ENCODE peak calls at places on chromosome X, in eight cellular contexts. One of them, this sample, is unnamed.

GRCh38 chrX:68443155-68443868 is 10.0 kb upstream of the OPHN1 start:
- DNase-seq in AG04450: no peak
- DNase-seq in choroid plexus epithelial cell: peak
- DNase-seq in fibroblast of mammary gland: no peak
- DNase-seq in MM.1S: peak
- DNase-seq in GM06990: no peak
- DNase-seq in WTC11: no peak
- DNase-seq in neural crest cell: no peak
- DNase-seq in this sample: no peak

GRCh38 chrX:12378263-12378662 is 240.0 kb downstream of the FRMPD4 start:
- DNase-seq in neural crest cell: no peak
- DNase-seq in MM.1S: no peak
- DNase-seq in fibroblast of mammary gland: no peak
- DNase-seq in AG04450: no peak
- DNase-seq in WTC11: no peak
- DNase-seq in GM06990: no peak
- DNase-seq in choroid plexus epithelial cell: no peak
- DNase-seq in this sample: no peak

GRCh38 chrX:2701600-2701999 is 10.5 kb downstream of the CD99 start:
- DNase-seq in neural crest cell: no peak
- DNase-seq in GM06990: peak
- DNase-seq in fibroblast of mammary gland: no peak
- DNase-seq in MM.1S: peak
- DNase-seq in WTC11: no peak
- DNase-seq in choroid plexus epithelial cell: no peak
- DNase-seq in AG04450: no peak
- DNase-seq in this sample: no peak

GRCh38 chrX:16394290-16394689 is 227.0 kb downstream of the MAGEB17 start:
- DNase-seq in GM06990: no peak
- DNase-seq in MM.1S: no peak
- DNase-seq in choroid plexus epithelial cell: peak
- DNase-seq in AG04450: no peak
- DNase-seq in fibroblast of mammary gland: no peak
- DNase-seq in WTC11: no peak
- DNase-seq in neural crest cell: no peak
- DNase-seq in this sample: no peak

GRCh38 chrX:30895331-30895730 is 6.3 kb upstream of the TAB3 start:
- DNase-seq in MM.1S: no peak
- DNase-seq in WTC11: no peak
- DNase-seq in choroid plexus epithelial cell: no peak
- DNase-seq in fibroblast of mammary gland: no peak
- DNase-seq in AG04450: no peak
- DNase-seq in GM06990: no peak
- DNase-seq in neural crest cell: no peak
- DNase-seq in this sample: peak

GRCh38 chrX:104564921-104565703 is 887 bp upstream of the IL1RAPL2 start:
- DNase-seq in AG04450: no peak
- DNase-seq in fibroblast of mammary gland: no peak
- DNase-seq in MM.1S: no peak
- DNase-seq in neural crest cell: no peak
- DNase-seq in WTC11: no peak
- DNase-seq in GM06990: no peak
- DNase-seq in choroid plexus epithelial cell: no peak
- DNase-seq in this sample: peak

GRCh38 chrX:119228506-119229290 is 7.4 kb upstream of the PGRMC1 start:
- DNase-seq in neural crest cell: no peak
- DNase-seq in choroid plexus epithelial cell: peak
- DNase-seq in WTC11: no peak
- DNase-seq in GM06990: no peak
- DNase-seq in MM.1S: no peak
- DNase-seq in AG04450: peak
- DNase-seq in fibroblast of mammary gland: peak
- DNase-seq in this sample: peak

GRCh38 chrX:110086916-110087484 is 84.1 kb downstream of the TMEM164 start:
- DNase-seq in AG04450: peak
- DNase-seq in fibroblast of mammary gland: peak
- DNase-seq in neural crest cell: no peak
- DNase-seq in GM06990: no peak
- DNase-seq in MM.1S: no peak
- DNase-seq in WTC11: no peak
- DNase-seq in choroid plexus epithelial cell: peak
- DNase-seq in this sample: peak

GRCh38 chrX:107672955-107673378 is 44.7 kb downstream of the PRPS1 start:
- DNase-seq in choroid plexus epithelial cell: peak
- DNase-seq in GM06990: peak
- DNase-seq in fibroblast of mammary gland: peak
- DNase-seq in WTC11: peak
- DNase-seq in neural crest cell: no peak
- DNase-seq in MM.1S: peak
- DNase-seq in AG04450: no peak
- DNase-seq in this sample: peak

GRCh38 chrX:38561126-38561868 is at the start of gene TSPAN7:
- DNase-seq in fibroblast of mammary gland: peak
- DNase-seq in WTC11: peak
- DNase-seq in neural crest cell: peak
- DNase-seq in GM06990: peak
- DNase-seq in MM.1S: peak
- DNase-seq in AG04450: peak
- DNase-seq in choroid plexus epithelial cell: peak
- DNase-seq in this sample: peak

GRCh38 chrX:49842603-49843002 is 13.5 kb downstream of the PAGE4 start:
- DNase-seq in MM.1S: no peak
- DNase-seq in neural crest cell: no peak
- DNase-seq in GM06990: no peak
- DNase-seq in fibroblast of mammary gland: no peak
- DNase-seq in choroid plexus epithelial cell: no peak
- DNase-seq in WTC11: no peak
- DNase-seq in AG04450: no peak
- DNase-seq in this sample: no peak
- TF ChIP-seq CTCF in MM.1S: no peak
- TF ChIP-seq CTCF in neural crest cell: no peak
- TF ChIP-seq CTCF in GM06990: peak
- TF ChIP-seq CTCF in fibroblast of mammary gland: no peak
- TF ChIP-seq CTCF in choroid plexus epithelial cell: no peak
- TF ChIP-seq CTCF in WTC11: no peak
- TF ChIP-seq CTCF in AG04450: no peak
- TF ChIP-seq CTCF in this sample: no peak

DNA sequence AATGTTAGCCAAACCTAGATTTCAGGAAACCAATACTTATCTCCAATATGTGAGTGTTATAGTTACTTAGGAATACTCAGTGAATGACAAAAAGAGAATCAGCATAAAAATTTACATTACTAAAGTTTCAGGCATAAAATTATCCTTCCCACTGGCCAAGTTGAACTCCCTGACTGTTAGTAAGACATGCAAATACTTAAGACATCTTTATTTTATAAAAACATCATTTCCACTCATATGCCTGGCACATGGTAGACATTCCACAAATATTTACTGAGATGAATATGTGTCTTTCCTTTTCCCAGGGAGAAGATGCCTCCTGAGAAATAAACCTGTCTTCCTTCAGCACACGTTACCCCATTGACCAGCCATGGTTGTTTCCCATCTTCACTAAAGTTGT is 7.3 kb downstream of the VEGFD start:
- DNase-seq in neural crest cell: no peak
- DNase-seq in AG04450: no peak
- DNase-seq in GM06990: no peak
- DNase-seq in choroid plexus epithelial cell: peak
- DNase-seq in fibroblast of mammary gland: peak
- DNase-seq in WTC11: no peak
- DNase-seq in MM.1S: no peak
- DNase-seq in this sample: no peak
- TF ChIP-seq CTCF in neural crest cell: no peak
- TF ChIP-seq CTCF in AG04450: no peak
- TF ChIP-seq CTCF in GM06990: no peak
- TF ChIP-seq CTCF in choroid plexus epithelial cell: no peak
- TF ChIP-seq CTCF in fibroblast of mammary gland: no peak
- TF ChIP-seq CTCF in WTC11: no peak
- TF ChIP-seq CTCF in MM.1S: no peak
- TF ChIP-seq CTCF in this sample: no peak

GRCh38 chrX:71085900-71086299 is 9.8 kb upstream of the FOXO4 start:
- DNase-seq in fibroblast of mammary gland: no peak
- DNase-seq in AG04450: no peak
- DNase-seq in WTC11: no peak
- DNase-seq in GM06990: no peak
- DNase-seq in MM.1S: no peak
- DNase-seq in neural crest cell: no peak
- DNase-seq in choroid plexus epithelial cell: no peak
- DNase-seq in this sample: no peak
- TF ChIP-seq CTCF in fibroblast of mammary gland: no peak
- TF ChIP-seq CTCF in AG04450: no peak
- TF ChIP-seq CTCF in WTC11: no peak
- TF ChIP-seq CTCF in GM06990: no peak
- TF ChIP-seq CTCF in MM.1S: no peak
- TF ChIP-seq CTCF in neural crest cell: no peak
- TF ChIP-seq CTCF in choroid plexus epithelial cell: no peak
- TF ChIP-seq CTCF in this sample: no peak

DNA sequence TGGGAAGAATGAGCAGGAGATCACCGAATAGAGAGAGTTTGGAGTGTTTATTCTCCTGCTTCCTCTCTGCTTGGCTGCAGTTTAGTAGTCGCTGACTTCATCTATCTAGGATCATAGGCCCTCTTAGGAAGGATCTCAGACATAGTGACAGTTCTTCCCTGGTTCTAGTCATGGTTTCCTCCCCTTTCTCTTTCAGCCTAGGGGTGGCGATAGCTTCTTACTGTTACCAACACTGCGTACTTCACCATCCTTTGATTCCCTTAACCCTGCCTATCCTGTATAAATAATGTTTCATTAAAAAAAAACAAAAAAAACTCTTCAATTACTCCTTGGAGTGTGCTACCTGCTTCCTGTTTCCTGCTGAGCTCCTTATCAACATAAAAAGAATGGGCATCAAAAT is 103.8 kb downstream of the DDX53 start:
- DNase-seq in AG04450: no peak
- DNase-seq in fibroblast of mammary gland: no peak
- DNase-seq in choroid plexus epithelial cell: no peak
- DNase-seq in WTC11: no peak
- DNase-seq in neural crest cell: no peak
- DNase-seq in GM06990: no peak
- DNase-seq in MM.1S: no peak
- DNase-seq in this sample: no peak
- TF ChIP-seq CTCF in AG04450: no peak
- TF ChIP-seq CTCF in fibroblast of mammary gland: no peak
- TF ChIP-seq CTCF in choroid plexus epithelial cell: no peak
- TF ChIP-seq CTCF in WTC11: no peak
- TF ChIP-seq CTCF in neural crest cell: no peak
- TF ChIP-seq CTCF in GM06990: no peak
- TF ChIP-seq CTCF in MM.1S: no peak
- TF ChIP-seq CTCF in this sample: no peak

DNA sequence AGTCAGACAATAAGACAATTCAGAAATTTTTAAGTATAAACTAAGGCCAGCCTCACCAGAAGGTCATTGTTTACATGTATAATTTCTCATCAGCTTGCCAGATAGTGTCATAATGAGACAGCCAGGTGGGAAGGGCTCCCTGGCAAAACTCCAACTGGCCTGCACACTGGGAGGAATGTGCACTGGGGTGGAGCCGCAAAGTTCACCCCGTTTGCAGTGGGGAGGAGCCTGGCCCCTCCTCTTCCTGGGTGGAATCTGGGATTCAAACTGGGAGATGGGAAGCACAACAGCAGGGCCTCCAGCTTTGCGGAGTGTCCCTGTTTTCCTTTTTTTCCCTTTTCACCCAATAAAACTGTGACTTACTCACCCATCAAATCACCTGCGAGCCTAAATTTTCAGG is 329.9 kb downstream of the SMARCA1 start:
- DNase-seq in MM.1S: no peak
- DNase-seq in AG04450: no peak
- DNase-seq in WTC11: no peak
- DNase-seq in fibroblast of mammary gland: no peak
- DNase-seq in neural crest cell: no peak
- DNase-seq in choroid plexus epithelial cell: no peak
- DNase-seq in GM06990: no peak
- DNase-seq in this sample: peak
- TF ChIP-seq CTCF in MM.1S: no peak
- TF ChIP-seq CTCF in AG04450: no peak
- TF ChIP-seq CTCF in WTC11: no peak
- TF ChIP-seq CTCF in fibroblast of mammary gland: no peak
- TF ChIP-seq CTCF in neural crest cell: no peak
- TF ChIP-seq CTCF in choroid plexus epithelial cell: no peak
- TF ChIP-seq CTCF in GM06990: no peak
- TF ChIP-seq CTCF in this sample: no peak

DNA sequence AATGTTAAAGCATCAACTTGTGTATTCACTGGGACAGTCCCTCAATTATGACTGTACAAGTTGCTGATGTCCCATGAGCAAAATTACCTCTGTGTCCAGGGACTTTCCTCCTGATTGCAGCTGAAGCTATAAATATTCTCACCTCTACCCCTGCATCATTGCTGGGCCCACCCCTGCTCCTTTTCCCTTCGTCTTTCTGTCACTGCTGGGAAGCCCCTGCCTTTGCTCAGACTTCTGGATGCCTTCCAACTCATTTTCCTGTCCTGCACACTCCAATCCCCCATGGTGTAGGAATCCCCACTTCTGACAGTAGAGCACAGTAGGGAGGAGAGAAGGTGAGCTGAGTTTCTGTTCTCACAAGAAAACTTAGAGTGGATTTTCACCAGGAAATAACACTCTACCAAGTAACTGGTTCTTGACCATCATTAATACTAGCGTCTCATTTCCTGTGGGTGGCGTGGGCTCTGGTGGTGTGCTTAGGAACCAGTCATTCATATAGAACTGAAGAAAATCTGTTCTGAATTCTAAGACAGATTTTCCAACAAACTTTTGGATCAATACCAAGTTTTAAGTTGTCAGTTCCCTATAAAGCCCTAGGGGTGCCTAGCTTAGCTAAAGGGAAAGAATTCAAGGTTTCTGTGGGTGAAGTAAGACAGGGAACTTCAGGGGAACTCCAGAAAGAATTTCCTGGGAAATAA is 136.2 kb upstream of the MED14 start:
- DNase-seq in fibroblast of mammary gland: peak
- DNase-seq in AG04450: no peak
- DNase-seq in choroid plexus epithelial cell: peak
- DNase-seq in GM06990: peak
- DNase-seq in WTC11: no peak
- DNase-seq in neural crest cell: no peak
- DNase-seq in MM.1S: no peak
- DNase-seq in this sample: peak
- TF ChIP-seq CTCF in fibroblast of mammary gland: no peak
- TF ChIP-seq CTCF in AG04450: peak
- TF ChIP-seq CTCF in choroid plexus epithelial cell: peak
- TF ChIP-seq CTCF in GM06990: no peak
- TF ChIP-seq CTCF in WTC11: no peak
- TF ChIP-seq CTCF in neural crest cell: no peak
- TF ChIP-seq CTCF in MM.1S: no peak
- TF ChIP-seq CTCF in this sample: no peak

DNA sequence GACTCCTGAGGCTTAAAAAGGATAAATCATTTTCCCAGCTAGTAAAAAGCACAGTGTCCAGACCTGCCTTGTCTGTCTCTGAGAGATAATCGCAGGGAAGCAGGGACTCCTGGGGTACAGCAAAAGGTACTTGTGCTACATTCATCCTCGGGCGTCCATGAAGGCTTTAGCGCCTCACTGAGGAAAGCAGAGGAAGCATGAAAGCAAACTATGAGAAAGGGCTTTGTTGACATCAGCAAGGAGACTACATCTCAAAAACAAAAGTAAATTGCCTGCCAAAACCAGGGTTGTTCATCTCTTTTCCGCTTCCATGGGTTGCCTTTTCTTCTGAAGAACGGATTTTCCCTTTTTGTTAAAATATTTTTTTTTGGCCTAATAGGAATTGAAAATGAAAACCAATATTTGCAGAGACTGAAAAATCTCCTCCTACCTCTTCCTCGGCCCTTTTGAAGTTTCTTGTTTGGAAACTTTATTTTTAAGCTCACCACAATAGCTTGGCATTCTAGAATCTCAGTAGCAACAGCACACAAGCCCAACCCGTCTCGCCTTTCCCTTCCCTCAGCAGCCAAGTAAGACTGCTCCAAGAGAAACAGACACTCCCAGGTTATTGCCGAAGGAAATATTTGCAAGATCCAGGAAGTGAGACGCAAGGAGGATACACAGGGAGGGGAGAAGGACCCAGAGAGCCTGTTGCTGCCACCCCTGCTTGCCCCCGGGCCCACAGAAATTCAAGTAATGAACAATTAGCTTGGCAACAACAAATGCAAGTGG is 148.3 kb upstream of the DGKK start:
- DNase-seq in WTC11: no peak
- DNase-seq in GM06990: no peak
- DNase-seq in MM.1S: no peak
- DNase-seq in AG04450: no peak
- DNase-seq in fibroblast of mammary gland: peak
- DNase-seq in neural crest cell: no peak
- DNase-seq in choroid plexus epithelial cell: peak
- DNase-seq in this sample: peak
- TF ChIP-seq CTCF in WTC11: no peak
- TF ChIP-seq CTCF in GM06990: no peak
- TF ChIP-seq CTCF in MM.1S: no peak
- TF ChIP-seq CTCF in AG04450: no peak
- TF ChIP-seq CTCF in fibroblast of mammary gland: no peak
- TF ChIP-seq CTCF in neural crest cell: no peak
- TF ChIP-seq CTCF in choroid plexus epithelial cell: peak
- TF ChIP-seq CTCF in this sample: no peak